ENCODE peak calls at places on chromosomes 6 and 20, in ten cellular contexts. One of them, this sample, is unnamed.

GRCh38 chr6:4125933-4126864 is 9.2 kb downstream of the ECI2 start:
- DNase-seq in GM12865: peak
- DNase-seq in NCI-H1436: no peak
- DNase-seq in activated T-helper 2 cell treated with anti-CD3 and anti-CD28 coated beads, Interferon-gamma antibody, Interleukin-2, Interleukin-4, amounts not matched to agents 10 μg/mL and 5 μg/mL and 100 μg/mL, durations not matched to agents 14 hours and 24 hours and 36 hours: no peak
- DNase-seq in glutamatergic neuron: no peak
- DNase-seq in T-helper 22 cell: no peak
- DNase-seq in A172: peak
- DNase-seq in effector CD4-positive, alpha-beta T cell: no peak
- DNase-seq in memory B cell: no peak
- DNase-seq in kidney tubule cell: peak
- DNase-seq in this sample: peak

GRCh38 chr6:137304020-137304780 is 85.0 kb upstream of the IFNGR1 start:
- DNase-seq in A172: no peak
- DNase-seq in glutamatergic neuron: no peak
- DNase-seq in memory B cell: no peak
- DNase-seq in T-helper 22 cell: no peak
- DNase-seq in GM12865: no peak
- DNase-seq in effector CD4-positive, alpha-beta T cell: no peak
- DNase-seq in NCI-H1436: no peak
- DNase-seq in kidney tubule cell: no peak
- DNase-seq in activated T-helper 2 cell treated with anti-CD3 and anti-CD28 coated beads, Interferon-gamma antibody, Interleukin-2, Interleukin-4, amounts not matched to agents 10 μg/mL and 5 μg/mL and 100 μg/mL, durations not matched to agents 14 hours and 24 hours and 36 hours: no peak
- DNase-seq in this sample: no peak

GRCh38 chr6:35368038-35368887 is 25.9 kb downstream of the PPARD start:
- DNase-seq in T-helper 22 cell: no peak
- DNase-seq in glutamatergic neuron: no peak
- DNase-seq in NCI-H1436: no peak
- DNase-seq in kidney tubule cell: peak
- DNase-seq in effector CD4-positive, alpha-beta T cell: no peak
- DNase-seq in activated T-helper 2 cell treated with anti-CD3 and anti-CD28 coated beads, Interferon-gamma antibody, Interleukin-2, Interleukin-4, amounts not matched to agents 10 μg/mL and 5 μg/mL and 100 μg/mL, durations not matched to agents 14 hours and 24 hours and 36 hours: peak
- DNase-seq in A172: peak
- DNase-seq in memory B cell: no peak
- DNase-seq in GM12865: peak
- DNase-seq in this sample: peak

GRCh38 chr20:47854687-47855212 is 69.5 kb upstream of the SULF2 start:
- DNase-seq in memory B cell: no peak
- DNase-seq in kidney tubule cell: peak
- DNase-seq in effector CD4-positive, alpha-beta T cell: no peak
- DNase-seq in glutamatergic neuron: peak
- DNase-seq in NCI-H1436: no peak
- DNase-seq in A172: peak
- DNase-seq in GM12865: peak
- DNase-seq in T-helper 22 cell: no peak
- DNase-seq in activated T-helper 2 cell treated with anti-CD3 and anti-CD28 coated beads, Interferon-gamma antibody, Interleukin-2, Interleukin-4, amounts not matched to agents 10 μg/mL and 5 μg/mL and 100 μg/mL, durations not matched to agents 14 hours and 24 hours and 36 hours: no peak
- DNase-seq in this sample: peak

GRCh38 chr6:56951049-56951816 is 3.7 kb upstream of the BEND6 start:
- DNase-seq in A172: no peak
- DNase-seq in GM12865: peak
- DNase-seq in T-helper 22 cell: no peak
- DNase-seq in effector CD4-positive, alpha-beta T cell: no peak
- DNase-seq in kidney tubule cell: no peak
- DNase-seq in NCI-H1436: no peak
- DNase-seq in glutamatergic neuron: no peak
- DNase-seq in activated T-helper 2 cell treated with anti-CD3 and anti-CD28 coated beads, Interferon-gamma antibody, Interleukin-2, Interleukin-4, amounts not matched to agents 10 μg/mL and 5 μg/mL and 100 μg/mL, durations not matched to agents 14 hours and 24 hours and 36 hours: no peak
- DNase-seq in memory B cell: no peak
- DNase-seq in this sample: no peak

GRCh38 chr6:8170245-8170644 is 67.9 kb upstream of the EEF1E1 start:
- DNase-seq in activated T-helper 2 cell treated with anti-CD3 and anti-CD28 coated beads, Interferon-gamma antibody, Interleukin-2, Interleukin-4, amounts not matched to agents 10 μg/mL and 5 μg/mL and 100 μg/mL, durations not matched to agents 14 hours and 24 hours and 36 hours: no peak
- DNase-seq in glutamatergic neuron: no peak
- DNase-seq in A172: no peak
- DNase-seq in T-helper 22 cell: no peak
- DNase-seq in memory B cell: no peak
- DNase-seq in GM12865: no peak
- DNase-seq in kidney tubule cell: no peak
- DNase-seq in effector CD4-positive, alpha-beta T cell: no peak
- DNase-seq in NCI-H1436: no peak
- DNase-seq in this sample: no peak

GRCh38 chr6:95574811-95575210 is 2.5 kb upstream of the MANEA start:
- DNase-seq in effector CD4-positive, alpha-beta T cell: no peak
- DNase-seq in activated T-helper 2 cell treated with anti-CD3 and anti-CD28 coated beads, Interferon-gamma antibody, Interleukin-2, Interleukin-4, amounts not matched to agents 10 μg/mL and 5 μg/mL and 100 μg/mL, durations not matched to agents 14 hours and 24 hours and 36 hours: no peak
- DNase-seq in memory B cell: no peak
- DNase-seq in A172: no peak
- DNase-seq in GM12865: no peak
- DNase-seq in glutamatergic neuron: no peak
- DNase-seq in T-helper 22 cell: no peak
- DNase-seq in NCI-H1436: no peak
- DNase-seq in kidney tubule cell: no peak
- DNase-seq in this sample: no peak

GRCh38 chr6:148251286-148251685 is 91.4 kb upstream of the SASH1 start:
- DNase-seq in memory B cell: no peak
- DNase-seq in effector CD4-positive, alpha-beta T cell: no peak
- DNase-seq in T-helper 22 cell: no peak
- DNase-seq in kidney tubule cell: peak
- DNase-seq in NCI-H1436: no peak
- DNase-seq in activated T-helper 2 cell treated with anti-CD3 and anti-CD28 coated beads, Interferon-gamma antibody, Interleukin-2, Interleukin-4, amounts not matched to agents 10 μg/mL and 5 μg/mL and 100 μg/mL, durations not matched to agents 14 hours and 24 hours and 36 hours: no peak
- DNase-seq in A172: peak
- DNase-seq in GM12865: peak
- DNase-seq in glutamatergic neuron: no peak
- DNase-seq in this sample: peak

GRCh38 chr20:37901667-37902503 is 1.0 kb upstream of the VSTM2L start:
- DNase-seq in A172: peak
- DNase-seq in memory B cell: no peak
- DNase-seq in kidney tubule cell: peak
- DNase-seq in T-helper 22 cell: no peak
- DNase-seq in glutamatergic neuron: no peak
- DNase-seq in effector CD4-positive, alpha-beta T cell: no peak
- DNase-seq in NCI-H1436: peak
- DNase-seq in GM12865: peak
- DNase-seq in activated T-helper 2 cell treated with anti-CD3 and anti-CD28 coated beads, Interferon-gamma antibody, Interleukin-2, Interleukin-4, amounts not matched to agents 10 μg/mL and 5 μg/mL and 100 μg/mL, durations not matched to agents 14 hours and 24 hours and 36 hours: no peak
- DNase-seq in this sample: peak